ENCODE peak calls at places on chromosomes 2 and 18, in seven cellular contexts. T is A673, Q is suprapubic skin, X is neural progenitor cell, C is stomach, J is fibroblast of lung, U is Peyer's patch. S is an unnamed sample.

GRCh38 chr2:31197669-31198068 is 19.6 kb downstream of the CAPN14 start:
- DNase-seq in U (no peak), C (no peak), J (no peak), X (no peak), Q (no peak), T (no peak), S (no peak)

GRCh38 chr2:200828572-200829257 is 17.0 kb downstream of the BZW1 start:
- DNase-seq in T (no peak), Q (no peak), X (no peak), U (no peak), C (no peak), J (no peak), S (no peak)

GRCh38 chr2:72222829-72223564 is 75.3 kb upstream of the CYP26B1 start:
- DNase-seq in C (no peak), X (no peak), J (peak; percentile 62), T (no peak), U (no peak), Q (no peak), S (peak; percentile 56)

GRCh38 chr2:173571021-173571821 is 216.5 kb downstream of the CDCA7 start:
- DNase-seq in X (peak; percentile 68), J (peak; percentile 73), U (no peak), Q (no peak), C (no peak), T (peak; percentile 61), S (peak; percentile 85)

GRCh38 chr2:240946046-240946445 is 39.9 kb downstream of the CROCC2 start:
- DNase-seq in J (no peak), U (peak; percentile 29), T (no peak), X (no peak), C (peak; percentile 15), Q (peak; percentile 49), S (no peak)

GRCh38 chr2:239717706-239718105 is 307.4 kb downstream of the NDUFA10 start:
- DNase-seq in J (no peak), U (peak; percentile 33), Q (peak; percentile 51), C (no peak), X (no peak), T (no peak), S (no peak)

GRCh38 chr2:105573910-105574655 is 170.6 kb upstream of the NCK2 start:
- DNase-seq in U (no peak), X (no peak), T (peak; percentile 49), C (no peak), Q (no peak), J (no peak), S (no peak)

GRCh38 chr18:13217971-13218375 is 587 bp upstream of the LDLRAD4 start:
- DNase-seq in U (no peak), T (no peak), J (no peak), C (no peak), Q (no peak), X (peak; percentile 49), S (no peak)

GRCh38 chr2:230864605-230865323 is at the start of gene ITM2C:
- DNase-seq in Q (no peak), T (peak; percentile 84), U (peak; percentile 90), X (peak; percentile 80), J (peak; percentile 66), C (peak; percentile 75), S (peak; percentile 76)
- H3K4me1 ChIP-seq in Q (peaks cover 32% of the 10 kb centered on the region), T (peaks cover 44% of the 10 kb centered on the region), U (peaks cover 26% of the 10 kb centered on the region), X (peaks cover 35% of the 10 kb centered on the region), J (peaks cover 3% of the 10 kb centered on the region), C (peaks cover 45% of the 10 kb centered on the region), S (peaks cover 20% of the 10 kb centered on the region)

GRCh38 chr2:54471221-54471711 is 15.1 kb downstream of the SPTBN1 start:
- DNase-seq in T (peak; percentile 90), C (no peak), U (no peak), X (no peak), Q (no peak), J (peak; percentile 65), S (peak; percentile 94)
- H3K4me3 ChIP-seq in T (no peak overlapping the region), C (no peak overlapping the region), U (no peak overlapping the region), X (no peak overlapping the region), Q (no peak overlapping the region), J (no peak overlapping the region), S (no peak overlapping the region)

GRCh38 chr2:102460467-102460866 is 12.6 kb upstream of the SLC9A4 start:
- DNase-seq in C (no peak), T (no peak), U (no peak), J (no peak), X (no peak), Q (no peak), S (no peak)

GRCh38 chr2:102451968-102452367 is 21.1 kb upstream of the SLC9A4 start:
- DNase-seq in U (no peak), T (no peak), Q (no peak), C (no peak), X (peak; percentile 35), J (no peak), S (peak; percentile 2)

GRCh38 chr2:102453497-102453896 is 19.5 kb upstream of the SLC9A4 start:
- DNase-seq in X (no peak), C (no peak), Q (no peak), J (no peak), U (peak; percentile 73), T (no peak), S (no peak)

GRCh38 chr2:102449370-102449974 is 23.6 kb upstream of the SLC9A4 start:
- DNase-seq in U (peak; percentile 71), J (peak; percentile 66), X (peak; percentile 37), T (peak; percentile 24), Q (no peak), C (peak; percentile 37), S (peak; percentile 9)

DNA sequence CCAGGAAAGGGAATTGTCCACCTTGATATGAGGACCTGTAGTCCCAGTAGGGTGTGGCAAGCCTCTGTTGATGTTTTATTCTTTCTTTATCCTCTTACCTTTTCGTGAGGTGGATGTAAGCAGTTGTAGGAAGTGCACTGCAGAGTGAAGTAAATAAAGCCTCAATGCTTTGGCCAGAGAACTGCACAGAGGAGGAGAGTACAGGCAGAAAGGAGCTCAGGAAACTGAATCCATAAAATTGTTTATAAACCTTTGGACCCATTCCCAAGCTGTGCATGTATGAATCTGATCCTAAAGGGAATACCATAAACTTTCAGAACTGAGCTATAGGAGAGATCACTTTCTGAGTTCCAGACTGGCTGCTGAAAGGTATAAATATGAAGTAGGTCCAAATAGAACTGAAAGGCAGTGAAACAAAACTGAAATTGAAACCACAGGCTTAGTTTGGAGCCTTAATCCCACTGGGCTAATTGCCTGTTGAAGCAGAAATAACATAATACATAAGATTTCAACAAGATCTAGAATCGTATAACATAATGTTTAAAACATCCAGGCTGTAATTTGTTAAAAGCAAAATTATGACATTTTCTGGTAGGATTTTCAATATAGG is 17.9 kb upstream of the SLC9A4 start:
- DNase-seq in X (no peak), T (no peak), Q (no peak), C (no peak), U (no peak), J (no peak), S (no peak)
- H3K36me3 ChIP-seq in X (no peaks in the 10 kb centered on the region), T (no peaks in the 10 kb centered on the region), Q (no peaks in the 10 kb centered on the region), C (no peaks in the 10 kb centered on the region), U (no peaks in the 10 kb centered on the region), J (no peaks in the 10 kb centered on the region), S (no peaks in the 10 kb centered on the region)

GRCh38 chr2:55154525-55155030 is 77.5 kb downstream of the CLHC1 start:
- DNase-seq in T (no peak), Q (no peak), C (no peak), U (no peak), J (no peak), X (no peak), S (no peak)

GRCh38 chr2:55152475-55153422 is 79.3 kb downstream of the CLHC1 start:
- DNase-seq in C (no peak), U (no peak), Q (no peak), X (no peak), J (no peak), T (no peak), S (no peak)

GRCh38 chr2:55155206-55155605 is 76.9 kb downstream of the CLHC1 start:
- DNase-seq in J (no peak), Q (no peak), U (no peak), X (no peak), T (no peak), C (no peak), S (no peak)

GRCh38 chr2:55151721-55152433 is 80.2 kb downstream of the CLHC1 start:
- DNase-seq in C (no peak), J (no peak), X (no peak), T (no peak), U (no peak), Q (no peak), S (no peak)

GRCh38 chr2:55153564-55154315 is 78.4 kb downstream of the CLHC1 start:
- DNase-seq in U (no peak), Q (no peak), X (no peak), C (no peak), T (no peak), J (peak; percentile 55), S (no peak)
- H3K4me1 ChIP-seq in U (no peaks in the 10 kb centered on the region), Q (peaks cover 75% of the 10 kb centered on the region), X (peaks cover 37% of the 10 kb centered on the region), C (peaks cover 57% of the 10 kb centered on the region), T (peaks cover 9% of the 10 kb centered on the region), J (peaks cover 44% of the 10 kb centered on the region), S (peaks cover 44% of the 10 kb centered on the region)

DNA sequence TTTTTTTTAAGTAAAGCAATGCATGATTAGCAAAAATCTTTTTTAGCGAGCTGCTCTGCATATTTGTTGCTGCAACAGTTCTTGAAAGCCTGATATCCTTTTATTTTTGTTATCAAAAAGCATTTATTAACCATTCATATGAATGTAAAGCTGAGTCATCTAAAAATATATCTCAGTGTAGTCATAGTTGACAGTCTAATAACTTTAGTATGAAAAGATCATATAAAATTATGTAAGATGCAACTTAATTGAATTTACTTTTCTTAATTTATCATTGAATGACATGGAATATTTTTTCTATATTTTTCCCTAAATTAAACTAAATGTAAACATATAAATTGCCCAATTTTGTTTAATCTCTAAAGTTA is 8.5 kb downstream of the UGP2 start:
- DNase-seq in J (no peak), X (no peak), T (no peak), U (no peak), Q (no peak), C (no peak), S (no peak)
- H3K4me3 ChIP-seq in J (no peak overlapping the region), X (peak overlapping the region; percentile 31), T (no peak overlapping the region), U (no peak overlapping the region), Q (no peak overlapping the region), C (no peak overlapping the region), S (no peak overlapping the region)

GRCh38 chr2:86470890-86471289 is 29.7 kb downstream of the KDM3A start:
- DNase-seq in X (no peak), J (no peak), U (no peak), T (no peak), Q (no peak), C (no peak), S (no peak)

GRCh38 chr2:86466306-86466705 is 25.1 kb downstream of the KDM3A start:
- DNase-seq in U (no peak), T (no peak), J (no peak), C (no peak), Q (no peak), X (no peak), S (no peak)

GRCh38 chr2:86464654-86465053 is 23.5 kb downstream of the KDM3A start:
- DNase-seq in C (no peak), T (no peak), U (no peak), Q (no peak), X (no peak), J (no peak), S (no peak)

GRCh38 chr2:86468162-86469033 is 27.2 kb downstream of the KDM3A start:
- DNase-seq in X (no peak), J (no peak), Q (no peak), T (no peak), C (no peak), U (no peak), S (no peak)
- H3K36me3 ChIP-seq in X (peaks cover 36% of the 10 kb centered on the region), J (peaks cover 1% of the 10 kb centered on the region), Q (peaks cover 92% of the 10 kb centered on the region), T (peaks cover 78% of the 10 kb centered on the region), C (peaks cover 100% of the 10 kb centered on the region), U (no peaks in the 10 kb centered on the region), S (peaks cover 75% of the 10 kb centered on the region)

GRCh38 chr18:58695772-58696171 is 24.5 kb downstream of the MALT1 start:
- DNase-seq in C (no peak), U (no peak), Q (no peak), J (no peak), X (no peak), T (no peak), S (no peak)
- H3K4me1 ChIP-seq in C (no peaks in the 10 kb centered on the region), U (no peaks in the 10 kb centered on the region), Q (peaks cover 2% of the 10 kb centered on the region), J (no peaks in the 10 kb centered on the region), X (peaks cover 9% of the 10 kb centered on the region), T (peaks cover 10% of the 10 kb centered on the region), S (no peaks in the 10 kb centered on the region)

GRCh38 chr2:68366083-68366560 is 1.0 kb downstream of the PLEK start:
- DNase-seq in X (no peak), T (no peak), U (peak; percentile 55), Q (no peak), C (no peak), J (no peak), S (no peak)
- H3K4me3 ChIP-seq in X (no peak overlapping the region), T (no peak overlapping the region), U (peak overlapping the region; percentile 33), Q (peak overlapping the region; percentile 25), C (peak overlapping the region; percentile 13), J (no peak overlapping the region), S (no peak overlapping the region)

S was measured in SJCRH30.